ENCODE peak calls at places on chromosomes 4 and X, in six cellular contexts. E is suprapubic skin, I is ascending aorta, M is breast epithelium, V is lung, U is cardiac muscle cell. D is an unnamed sample.

GRCh38 chrX:121216979-121217378 is 169.6 kb downstream of the GLUD2 start:
- DNase-seq in M (no peak), V (no peak), I (no peak), E (no peak), U (no peak), D (no peak)

GRCh38 chr4:791866-792630 is 33.9 kb downstream of the CPLX1 start:
- DNase-seq in M (peak; percentile 55), V (no peak), E (no peak), U (peak; percentile 53), I (no peak), D (peak; percentile 78)

GRCh38 chr4:127997534-127998388 is 32.6 kb downstream of the ABHD18 start:
- DNase-seq in M (no peak), U (peak; percentile 58), I (no peak), V (no peak), E (no peak), D (no peak)

GRCh38 chr4:144295286-144295995 is 154.9 kb upstream of the GYPA start:
- DNase-seq in I (no peak), V (no peak), M (no peak), E (no peak), U (peak; percentile 6), D (no peak)

GRCh38 chr4:126440297-126440696 is 1125.5 kb downstream of the FAT4 start:
- DNase-seq in V (no peak), M (no peak), I (no peak), U (no peak), E (no peak), D (no peak)

GRCh38 chr4:96993528-96993927 is 1149.7 kb downstream of the STPG2 start:
- DNase-seq in V (no peak), I (no peak), E (no peak), U (no peak), M (no peak), D (no peak)

GRCh38 chr4:20272411-20272872 is 20.7 kb downstream of the SLIT2 start:
- DNase-seq in M (no peak), V (no peak), I (no peak), E (no peak), U (no peak), D (no peak)

GRCh38 chrX:79147477-79147876 is 3.0 kb downstream of the GPR174 start:
- DNase-seq in M (no peak), U (no peak), V (no peak), I (no peak), E (no peak), D (no peak)

GRCh38 chr4:156774422-156774821 is 197.2 kb downstream of the PDGFC start:
- DNase-seq in E (peak; percentile 78), M (no peak), V (no peak), U (peak; percentile 87), I (no peak), D (no peak)

GRCh38 chrX:28920554-28920953 is 333.3 kb downstream of the IL1RAPL1 start:
- DNase-seq in U (no peak), E (no peak), M (no peak), V (no peak), I (no peak), D (no peak)

GRCh38 chr4:20253799-20254409 is 2.2 kb downstream of the SLIT2 start:
- DNase-seq in I (no peak), M (no peak), V (no peak), U (peak; percentile 60), E (peak; percentile 79), D (peak; percentile 82)

GRCh38 chr4:99323761-99324160 is 2.6 kb upstream of the ADH1B start:
- DNase-seq in I (no peak), U (peak; percentile 87), M (no peak), E (no peak), V (no peak), D (no peak)

GRCh38 chrX:154991476-154991875 is 31.0 kb downstream of the F8 start:
- DNase-seq in M (no peak), U (no peak), V (no peak), E (no peak), I (no peak), D (no peak)

GRCh38 chr4:84875636-84876371 is 90.7 kb downstream of the WDFY3 start:
- DNase-seq in U (peak; percentile 62), E (no peak), I (no peak), M (no peak), V (no peak), D (no peak)

GRCh38 chrX:132480581-132481203 is 8.1 kb downstream of the MBNL3 start:
- DNase-seq in V (peak; percentile 29), M (no peak), E (no peak), U (peak; percentile 64), I (no peak), D (no peak)

GRCh38 chr4:69760455-69760854 is at the start of gene SULT1B1:
- DNase-seq in U (peak; percentile 71), M (no peak), I (no peak), E (no peak), V (no peak), D (no peak)

GRCh38 chrX:75746891-75747639 is 38.0 kb downstream of the MAGEE2 start:
- DNase-seq in U (peak; percentile 24), E (no peak), M (no peak), I (no peak), V (peak; percentile 32), D (peak; percentile 55)

GRCh38 chr4:10619220-10619619 is 65.3 kb downstream of the CLNK start:
- DNase-seq in E (no peak), U (no peak), M (peak; percentile 28), V (no peak), I (no peak), D (no peak)

GRCh38 chr4:6263541-6264540 is 5.8 kb upstream of the WFS1 start:
- DNase-seq in I (no peak), U (peak; percentile 75), M (no peak), E (no peak), V (no peak), D (no peak)

GRCh38 chrX:24100713-24101112 is 46.0 kb downstream of the EIF2S3 start:
- DNase-seq in M (no peak), E (no peak), V (no peak), I (no peak), U (peak; percentile 48), D (no peak)

GRCh38 chr4:97330915-97331314 is 812.4 kb downstream of the STPG2 start:
- DNase-seq in I (no peak), U (no peak), M (no peak), V (no peak), E (no peak), D (no peak)

GRCh38 chr4:10203851-10204250 is 87.3 kb upstream of the WDR1 start:
- DNase-seq in V (peak; percentile 13), I (no peak), M (no peak), E (no peak), U (no peak), D (no peak)

GRCh38 chr4:132651193-132651592 is 497.9 kb upstream of the PCDH10 start:
- DNase-seq in E (no peak), V (no peak), U (no peak), I (no peak), M (no peak), D (no peak)

GRCh38 chr4:119231517-119231916 is 19.0 kb downstream of the USP53 start:
- DNase-seq in I (no peak), E (no peak), V (no peak), M (no peak), U (no peak), D (no peak)

GRCh38 chr4:150960079-150960478 is 55.0 kb downstream of the LRBA start:
- DNase-seq in M (no peak), I (no peak), U (peak; percentile 49), V (no peak), E (no peak), D (no peak)

GRCh38 chrX:154328646-154329045 is 33.1 kb downstream of the TKTL1 start:
- DNase-seq in E (no peak), M (no peak), V (no peak), U (no peak), I (no peak), D (no peak)

GRCh38 chr4:4427478-4427870 is 40.6 kb downstream of the NSG1 start:
- DNase-seq in U (no peak), V (no peak), M (no peak), I (no peak), E (no peak), D (no peak)

DNA sequence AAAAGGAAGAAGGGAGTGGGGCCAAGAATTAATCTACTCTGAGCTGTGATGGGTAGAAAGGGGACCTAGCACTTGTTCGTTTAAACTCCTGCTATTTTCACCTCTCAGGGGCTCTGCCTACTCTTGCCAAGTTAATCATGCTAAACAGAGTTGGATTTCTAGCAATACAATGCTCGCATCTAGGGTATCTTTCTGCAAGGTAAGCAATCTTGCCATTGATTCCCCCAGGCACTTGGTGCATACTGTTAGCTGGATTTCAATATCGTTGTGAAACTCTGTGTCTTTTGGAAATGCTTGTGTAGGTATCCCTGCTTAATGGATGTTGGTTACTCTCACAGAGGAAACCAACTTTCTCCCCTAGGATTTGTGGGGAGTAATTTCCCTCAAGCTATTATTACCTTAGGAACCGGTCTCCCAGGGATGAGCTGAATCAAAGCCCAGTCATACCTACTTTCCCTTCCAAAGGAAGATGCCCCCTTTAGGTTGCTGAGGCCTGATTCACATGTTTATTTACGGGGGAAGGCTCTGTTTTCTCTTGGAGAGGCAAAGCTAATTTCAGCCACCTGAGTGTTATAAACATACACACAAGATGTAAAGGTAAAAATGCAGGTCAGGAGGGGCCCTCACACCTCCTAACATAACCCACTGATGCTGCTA is 366.8 kb downstream of the FBXW7 start:
- DNase-seq in M (no peak), E (no peak), V (no peak), I (no peak), U (no peak), D (no peak)
- H3K4me1 ChIP-seq in M (no peaks in the 10 kb centered on the region), E (no peaks in the 10 kb centered on the region), V (no peaks in the 10 kb centered on the region), I (no peaks in the 10 kb centered on the region), U (no peaks in the 10 kb centered on the region), D (no peaks in the 10 kb centered on the region)

GRCh38 chr4:76562161-76562560 is 127.1 kb downstream of the SHROOM3 start:
- DNase-seq in V (no peak), E (no peak), U (peak; percentile 38), I (no peak), M (no peak), D (no peak)
- H3K27ac ChIP-seq in V (no peak overlapping the region), E (no peak overlapping the region), U (no peak overlapping the region), I (peak overlapping the region; percentile 38), M (peak overlapping the region; percentile 74), D (no peak overlapping the region)

GRCh38 chr4:25031077-25031606 is 396 bp upstream of the LGI2 start:
- DNase-seq in U (peak; percentile 67), E (no peak), V (no peak), I (no peak), M (no peak), D (peak; percentile 53)

GRCh38 chr4:25029479-25030282 is 1.1 kb downstream of the LGI2 start:
- DNase-seq in M (no peak), V (no peak), E (no peak), U (no peak), I (no peak), D (no peak)

GRCh38 chr4:25032126-25032525 is 1.4 kb upstream of the LGI2 start:
- DNase-seq in U (peak; percentile 27), E (no peak), I (no peak), V (no peak), M (no peak), D (no peak)

GRCh38 chr4:25030283-25031076 is at the start of gene LGI2:
- DNase-seq in U (peak; percentile 45), M (no peak), E (no peak), I (peak; percentile 11), V (no peak), D (peak; percentile 56)
- H3K4me3 ChIP-seq in U (peak within 1 kb of the TSS; percentile 72), M (peak within 1 kb of the TSS; percentile 79), E (peak within 1 kb of the TSS; percentile 64), I (peak within 1 kb of the TSS; percentile 66), V (peak within 1 kb of the TSS; percentile 31), D (peak within 1 kb of the TSS; percentile 97)

DNA sequence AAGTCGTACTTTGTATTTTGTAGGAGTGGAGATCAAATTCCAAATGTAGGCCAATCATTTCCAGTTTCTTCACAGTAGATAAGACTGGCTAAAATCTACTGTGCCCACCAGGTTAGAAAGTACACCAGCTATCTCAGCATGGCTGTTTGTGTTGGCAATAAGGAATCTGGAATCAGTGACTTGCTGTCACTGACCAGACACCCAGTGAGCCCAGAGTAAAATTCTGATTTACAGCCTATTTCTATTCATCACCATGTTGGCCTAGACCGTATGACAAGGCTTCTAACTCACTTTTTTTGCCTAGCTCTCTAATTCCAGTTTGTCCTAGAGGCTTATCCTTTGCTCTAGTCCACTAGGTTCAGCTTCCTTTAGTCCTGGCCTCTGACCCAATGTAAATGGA is 25.4 kb downstream of the SMIM43 start:
- DNase-seq in I (no peak), U (no peak), M (no peak), E (no peak), V (no peak), D (no peak)
- H3K4me1 ChIP-seq in I (no peaks in the 10 kb centered on the region), U (no peaks in the 10 kb centered on the region), M (no peaks in the 10 kb centered on the region), E (no peaks in the 10 kb centered on the region), V (no peaks in the 10 kb centered on the region), D (no peaks in the 10 kb centered on the region)